ENCODE peak calls at places on chromosomes 13 and 19, in nine cellular contexts. M is uterus, P is thoracic aorta, V is SK-N-SH, B is left lung, R is A549, Y is GM23338, O is cardiac muscle cell, E is pancreas. W is an unnamed sample.

GRCh38 chr19:35025969-35026368 is 4.3 kb upstream of the SCN1B start:
- DNase-seq in M (no peak), P (no peak), V (no peak), B (no peak), R (no peak), Y (no peak), O (no peak), E (no peak), W (no peak)

GRCh38 chr13:65236841-65237418 is 1993.2 kb downstream of the PCDH9 start:
- DNase-seq in M (no peak), P (no peak), V (no peak), B (no peak), R (no peak), Y (peak; percentile 43), O (no peak), E (no peak), W (no peak)

GRCh38 chr13:53110181-53110580 is 81.6 kb downstream of the OLFM4 start:
- DNase-seq in M (no peak), P (no peak), V (no peak), B (no peak), R (no peak), Y (no peak), O (no peak), E (no peak), W (no peak)

GRCh38 chr13:24654741-24655140 is 25.5 kb upstream of the ATP12A start:
- DNase-seq in M (no peak), P (no peak), V (no peak), B (no peak), R (no peak), Y (no peak), O (peak; percentile 47), E (no peak), W (peak; percentile 21)

GRCh38 chr19:33054623-33055022 is 10.1 kb downstream of the RHPN2 start:
- DNase-seq in M (no peak), P (no peak), V (no peak), B (no peak), R (no peak), Y (no peak), O (no peak), E (no peak), W (no peak)

GRCh38 chr19:38662508-38663155 is 15.2 kb downstream of the ACTN4 start:
- DNase-seq in M (no peak), P (no peak), V (no peak), B (no peak), R (no peak), Y (no peak), O (no peak), E (no peak), W (no peak)

GRCh38 chr13:97583884-97584497 is 150.0 kb downstream of the RAP2A start:
- DNase-seq in M (no peak), P (no peak), V (no peak), B (no peak), R (no peak), Y (no peak), O (no peak), E (no peak), W (no peak)

GRCh38 chr13:71758823-71759222 is 108.2 kb downstream of the DACH1 start:
- DNase-seq in M (no peak), P (no peak), V (peak; percentile 11), B (no peak), R (no peak), Y (peak; percentile 17), O (peak; percentile 1), E (no peak), W (no peak)

GRCh38 chr13:113837554-113838355 is 26.1 kb downstream of the GAS6 start:
- DNase-seq in M (peak; percentile 98), P (peak; percentile 93), V (peak; percentile 84), B (peak; percentile 90), R (peak; percentile 62), Y (no peak), O (peak; percentile 98), E (peak; percentile 95), W (peak; percentile 95)

GRCh38 chr13:31328549-31329229 is 128.9 kb downstream of the B3GLCT start:
- DNase-seq in M (no peak), P (no peak), V (no peak), B (no peak), R (no peak), Y (no peak), O (peak; percentile 6), E (no peak), W (no peak)

GRCh38 chr19:50837300-50837699 is 3.9 kb upstream of the KLK15 start:
- DNase-seq in M (no peak), P (no peak), V (no peak), B (no peak), R (no peak), Y (no peak), O (no peak), E (no peak), W (no peak)

GRCh38 chr19:29889702-29890101 is 52.3 kb upstream of the URI1 start:
- DNase-seq in M (no peak), P (no peak), V (no peak), B (no peak), R (no peak), Y (no peak), O (no peak), E (no peak), W (no peak)

GRCh38 chr13:45807520-45808099 is 43.9 kb downstream of the SIAH3 start:
- DNase-seq in M (no peak), P (no peak), V (peak; percentile 65), B (no peak), R (peak; percentile 43), Y (peak; percentile 74), O (peak; percentile 56), E (no peak), W (peak; percentile 53)

GRCh38 chr19:19268453-19269385 is 4.4 kb downstream of the TM6SF2 start:
- DNase-seq in M (no peak), P (no peak), V (no peak), B (no peak), R (no peak), Y (no peak), O (no peak), E (no peak), W (no peak)

GRCh38 chr19:6212403-6213265 is 67.1 kb downstream of the MLLT1 start:
- DNase-seq in M (peak; percentile 14), P (no peak), V (peak; percentile 30), B (peak; percentile 23), R (no peak), Y (no peak), O (no peak), E (peak; percentile 74), W (no peak)

GRCh38 chr19:13053761-13054604 is 48.7 kb downstream of the LYL1 start:
- DNase-seq in M (peak; percentile 90), P (no peak), V (peak; percentile 73), B (peak; percentile 82), R (no peak), Y (peak; percentile 50), O (peak; percentile 99), E (peak; percentile 94), W (peak; percentile 97)

GRCh38 chr19:13054605-13055212 is 47.9 kb downstream of the LYL1 start:
- DNase-seq in M (peak; percentile 77), P (no peak), V (no peak), B (no peak), R (no peak), Y (no peak), O (no peak), E (no peak), W (no peak)

GRCh38 chr19:13056052-13056660 is 46.5 kb downstream of the LYL1 start:
- DNase-seq in M (peak; percentile 86), P (no peak), V (peak; percentile 85), B (peak; percentile 86), R (no peak), Y (peak; percentile 73), O (peak; percentile 86), E (no peak), W (no peak)

GRCh38 chr19:13057147-13057572 is 45.5 kb downstream of the LYL1 start:
- DNase-seq in M (no peak), P (no peak), V (no peak), B (no peak), R (no peak), Y (no peak), O (no peak), E (no peak), W (no peak)

GRCh38 chr19:13055213-13056051 is 47.2 kb downstream of the LYL1 start:
- DNase-seq in M (peak; percentile 87), P (peak; percentile 55), V (peak; percentile 89), B (peak; percentile 85), R (no peak), Y (peak; percentile 68), O (peak; percentile 98), E (no peak), W (peak; percentile 91)
- H3K4me3 ChIP-seq in M (peak overlapping the region; percentile 19), P (peak overlapping the region; percentile 59), V (peak overlapping the region; percentile 27), B (no peak overlapping the region), R (no peak overlapping the region), Y (peak overlapping the region; percentile 61), O (no peak overlapping the region), E (no peak overlapping the region), W (peak overlapping the region; percentile 7)

DNA sequence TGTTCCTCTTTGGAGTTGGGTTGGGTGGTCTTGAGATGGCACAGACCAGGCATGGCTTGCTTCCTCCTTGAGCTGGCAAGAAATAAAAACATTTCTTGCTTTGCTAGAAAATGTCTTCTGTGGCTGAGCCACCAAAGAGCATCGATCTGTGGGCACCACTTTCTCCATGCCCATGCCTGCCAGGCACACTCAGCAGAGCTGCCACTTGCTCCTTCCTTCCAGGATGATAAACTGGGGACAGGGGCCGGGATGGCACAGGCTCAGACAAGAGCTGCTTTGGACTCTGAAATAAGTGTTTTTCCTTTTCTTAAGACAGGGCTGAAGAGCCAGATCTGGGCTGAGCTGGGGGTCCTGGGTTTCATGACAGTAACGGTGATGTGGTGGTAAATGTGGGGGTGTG is 32.8 kb downstream of the NFIX start:
- DNase-seq in M (no peak), P (no peak), V (no peak), B (no peak), R (no peak), Y (no peak), O (no peak), E (no peak), W (no peak)
- H3K27ac ChIP-seq in M (peak overlapping the region; percentile 99), P (peak overlapping the region; percentile 99), V (no peak overlapping the region), B (peak overlapping the region; percentile 77), R (no peak overlapping the region), Y (no peak overlapping the region), O (no peak overlapping the region), E (no peak overlapping the region), W (peak overlapping the region; percentile 93)

GRCh38 chr13:94169783-94170513 is 309.5 kb downstream of the DCT start:
- DNase-seq in M (no peak), P (peak; percentile 9), V (no peak), B (no peak), R (no peak), Y (peak; percentile 39), O (peak; percentile 17), E (peak; percentile 22), W (no peak)
- TF ChIP-seq CTCF in M (no peak), P (no peak), V (no peak), B (no peak), R (no peak), Y (no peak), O (no peak), E (no peak), W (no peak)

DNA sequence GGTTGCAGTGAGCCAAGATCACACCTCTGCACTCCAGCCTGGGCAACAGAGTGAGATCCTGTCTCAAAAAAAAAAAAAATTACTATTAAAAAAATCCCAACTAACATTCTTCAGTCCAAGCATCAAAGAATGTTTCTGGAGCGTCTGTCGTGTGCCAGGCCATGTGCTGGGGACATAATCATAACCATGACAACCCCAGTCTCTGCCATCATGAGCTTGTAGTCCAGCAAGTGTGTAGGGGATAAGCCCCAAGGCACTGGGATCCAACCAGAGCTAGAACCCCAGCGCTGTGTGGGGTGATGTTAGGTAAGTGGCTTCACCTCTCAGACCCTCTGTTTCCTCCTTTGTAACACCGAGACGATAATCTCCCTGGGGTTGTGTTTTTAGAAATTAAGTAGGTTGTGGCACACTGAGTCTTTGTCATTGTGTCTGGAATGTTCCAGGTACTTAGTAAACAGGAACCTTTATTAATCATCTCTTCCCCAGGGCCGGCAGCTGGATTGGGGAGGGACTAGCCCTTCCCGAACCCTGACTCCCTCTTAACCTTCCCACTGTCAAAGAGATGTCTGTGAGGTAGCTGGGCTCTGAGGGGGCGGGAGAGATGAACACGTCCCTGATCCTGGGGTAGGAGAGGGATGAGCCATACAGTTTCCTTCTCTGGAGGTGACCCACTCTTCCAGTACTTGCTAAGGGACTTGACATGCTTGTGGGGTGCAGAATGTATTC is 5.2 kb downstream of the ITPKC start:
- DNase-seq in M (no peak), P (no peak), V (no peak), B (no peak), R (no peak), Y (no peak), O (no peak), E (no peak), W (no peak)
- H3K4me3 ChIP-seq in M (peak overlapping the region; percentile 2), P (peak overlapping the region; percentile 87), V (no peak overlapping the region), B (no peak overlapping the region), R (no peak overlapping the region), Y (no peak overlapping the region), O (no peak overlapping the region), E (no peak overlapping the region), W (no peak overlapping the region)

W was measured in right atrium auricular region.